ENCODE peak calls at places on chromosomes 16 and 17, in ten cellular contexts. W, T, A, G, U, I, O, H, C and Q are unnamed samples.

GRCh38 chr17:79081571-79082276 is 7.1 kb downstream of the ENGASE start:
- DNase-seq in W (no peak), T (no peak), A (peak), G (no peak), U (no peak), I (no peak), O (no peak), H (no peak), C (no peak), Q (no peak)

GRCh38 chr17:61574542-61575351 is 16.3 kb downstream of the NACA2 start:
- DNase-seq in W (peak), T (no peak), A (no peak), G (no peak), U (no peak), I (peak), O (peak), H (no peak), C (peak), Q (no peak)

GRCh38 chr17:78528541-78528940 is 48.7 kb downstream of the DNAH17 start:
- DNase-seq in W (no peak), T (no peak), A (no peak), G (no peak), U (no peak), I (no peak), O (no peak), H (no peak), C (no peak), Q (no peak)

GRCh38 chr17:59825533-59826316 is 67.0 kb downstream of the TUBD1 start:
- DNase-seq in W (no peak), T (no peak), A (peak), G (peak), U (no peak), I (peak), O (no peak), H (no peak), C (no peak), Q (no peak)

GRCh38 chr17:61072648-61073047 is 327.0 kb upstream of the TBX2 start:
- DNase-seq in W (no peak), T (no peak), A (no peak), G (no peak), U (no peak), I (no peak), O (no peak), H (no peak), C (no peak), Q (no peak)

GRCh38 chr16:12214509-12214908 is 238.0 kb downstream of the SNX29 start:
- DNase-seq in W (no peak), T (no peak), A (no peak), G (no peak), U (no peak), I (no peak), O (no peak), H (no peak), C (no peak), Q (no peak)

GRCh38 chr16:84228321-84228838 is 11.4 kb downstream of the KCNG4 start:
- DNase-seq in W (no peak), T (peak), A (peak), G (peak), U (no peak), I (peak), O (no peak), H (peak), C (peak), Q (no peak)

GRCh38 chr17:64232466-64233262 is 30.4 kb downstream of the TEX2 start:
- DNase-seq in W (no peak), T (no peak), A (no peak), G (no peak), U (no peak), I (no peak), O (no peak), H (no peak), C (no peak), Q (no peak)